ENCODE peak calls at places on chromosomes 16 and 17, in nine cellular contexts. D, H, A, T, S, Y, V, Q and Z are unnamed samples.

GRCh38 chr17:31051517-31051916 is 43.3 kb upstream of the NF1 start:
- DNase-seq in V (no peak), Y (no peak), Q (no peak), H (no peak), D (no peak), S (no peak), A (no peak), T (no peak), Z (no peak)

GRCh38 chr16:66130296-66130910 is 236.1 kb upstream of the CDH5 start:
- DNase-seq in Y (peak), A (no peak), H (no peak), T (no peak), D (no peak), Q (no peak), V (peak), S (no peak), Z (no peak)

GRCh38 chr17:35578929-35579448 is 618 bp upstream of the PEX12 start:
- DNase-seq in D (no peak), Y (peak), T (no peak), S (no peak), H (no peak), V (no peak), Q (no peak), A (no peak), Z (no peak)

GRCh38 chr17:46264456-46265198 is 30.3 kb upstream of the LRRC37A start:
- DNase-seq in V (peak), S (no peak), Q (no peak), A (no peak), H (no peak), Y (peak), T (no peak), D (no peak), Z (no peak)

GRCh38 chr16:3542601-3543373 is 34.4 kb downstream of the NLRC3 start:
- DNase-seq in T (no peak), S (no peak), A (no peak), V (no peak), H (no peak), D (no peak), Y (no peak), Q (no peak), Z (peak)

GRCh38 chr16:63315229-63315628 is 1279.0 kb upstream of the CDH8 start:
- DNase-seq in S (no peak), T (no peak), Q (no peak), A (no peak), D (no peak), H (no peak), V (no peak), Y (no peak), Z (no peak)

GRCh38 chr16:11401161-11402050 is 56.1 kb downstream of the RMI2 start:
- DNase-seq in S (peak), T (no peak), A (peak), H (no peak), Q (peak), D (peak), Y (no peak), V (no peak), Z (peak)

GRCh38 chr16:73154063-73154870 is 106.3 kb upstream of the ZFHX3 start:
- DNase-seq in S (peak), D (peak), A (no peak), H (no peak), Q (peak), Y (no peak), V (no peak), T (no peak), Z (no peak)

GRCh38 chr16:50863673-50864144 is 121.8 kb downstream of the CYLD start:
- DNase-seq in Y (no peak), A (no peak), V (no peak), T (no peak), H (no peak), D (no peak), S (no peak), Q (no peak), Z (no peak)

GRCh38 chr17:61366715-61367413 is 32.8 kb upstream of the TBX2 start:
- DNase-seq in Y (no peak), Q (no peak), T (no peak), H (no peak), D (peak), A (peak), V (no peak), S (no peak), Z (no peak)

GRCh38 chr17:50180593-50180992 is 14.8 kb downstream of the SGCA start:
- DNase-seq in Y (peak), V (no peak), H (no peak), D (no peak), A (no peak), S (peak), Q (no peak), T (no peak), Z (peak)

GRCh38 chr17:50182783-50183438 is 17.1 kb downstream of the SGCA start:
- DNase-seq in T (no peak), S (peak), H (no peak), V (no peak), A (no peak), Y (peak), D (no peak), Q (no peak), Z (peak)

GRCh38 chr17:50180066-50180465 is 14.3 kb downstream of the SGCA start:
- DNase-seq in Q (no peak), T (no peak), V (no peak), D (no peak), H (no peak), Y (no peak), A (no peak), S (peak), Z (peak)

GRCh38 chr17:50181155-50181554 is 15.3 kb downstream of the SGCA start:
- DNase-seq in Q (no peak), Y (peak), A (no peak), T (no peak), V (no peak), D (no peak), S (peak), H (no peak), Z (peak)

GRCh38 chr17:50181601-50182345 is 16.0 kb downstream of the SGCA start:
- DNase-seq in A (no peak), Q (no peak), V (no peak), D (no peak), H (no peak), T (no peak), S (peak), Y (peak), Z (peak)
- TF ChIP-seq CTCF in A (no peak), Q (no peak), V (peak), D (no peak), H (no peak), T (no peak), S (no peak), Y (peak), Z (peak)

GRCh38 chr17:77437017-77437416 is 296.2 kb downstream of the SEC14L1 start:
- DNase-seq in A (no peak), T (peak), Q (peak), H (no peak), V (peak), D (peak), S (no peak), Y (peak), Z (no peak)
- TF ChIP-seq CTCF in A (no peak), T (peak), Q (no peak), H (no peak), V (peak), D (no peak), S (no peak), Y (no peak), Z (peak)

GRCh38 chr17:6923385-6923784 is 72.5 kb upstream of the ALOX12 start:
- DNase-seq in H (no peak), D (no peak), T (no peak), Y (no peak), V (no peak), S (no peak), A (no peak), Q (no peak), Z (no peak)
- TF ChIP-seq CTCF in H (no peak), D (no peak), T (no peak), Y (no peak), V (no peak), S (no peak), A (no peak), Q (no peak), Z (no peak)

DNA sequence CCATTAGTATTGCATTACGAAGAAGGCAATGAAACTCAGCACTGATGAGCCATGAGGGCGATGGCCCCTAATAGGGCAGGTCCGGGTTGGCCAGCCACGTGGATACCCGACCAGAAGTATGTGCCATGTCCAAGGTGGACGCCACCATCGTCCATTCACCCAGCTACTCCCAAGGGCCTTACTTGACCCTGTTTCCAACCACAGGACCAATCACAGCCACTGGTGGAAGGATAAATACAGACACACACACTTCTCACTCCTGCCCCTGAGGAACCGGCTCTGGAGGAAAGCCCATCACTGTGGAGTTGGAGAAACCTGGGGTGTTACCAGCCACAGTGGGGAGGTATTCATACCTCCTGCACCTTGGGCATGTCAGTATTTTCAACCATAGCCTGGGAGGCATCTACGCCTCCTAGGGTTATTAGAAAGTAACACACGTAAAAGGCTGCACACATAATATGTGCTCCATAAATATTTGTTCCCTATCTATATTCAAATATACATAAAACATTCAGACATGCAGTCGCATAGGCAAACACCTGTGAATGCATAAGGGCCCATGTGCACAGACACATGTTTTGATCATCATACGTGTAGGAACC is 5.4 kb upstream of the ITGA3 start:
- DNase-seq in S (peak), D (no peak), Q (no peak), H (no peak), T (no peak), A (no peak), Y (peak), V (no peak), Z (peak)
- TF ChIP-seq CTCF in S (no peak), D (no peak), Q (no peak), H (no peak), T (no peak), A (no peak), Y (no peak), V (no peak), Z (peak)

GRCh38 chr17:44848257-44848795 is 643 bp downstream of the HIGD1B start:
- DNase-seq in D (no peak), Y (no peak), V (no peak), Q (no peak), T (no peak), H (no peak), A (no peak), S (no peak), Z (no peak)

GRCh38 chr17:44847581-44847980 is at the start of gene HIGD1B:
- DNase-seq in T (no peak), D (no peak), V (no peak), H (no peak), Q (no peak), A (no peak), Y (no peak), S (no peak), Z (no peak)

GRCh38 chr17:44850612-44851011 is 2.9 kb downstream of the HIGD1B start:
- DNase-seq in Y (no peak), T (no peak), V (no peak), S (no peak), Q (no peak), A (no peak), H (no peak), D (no peak), Z (no peak)

GRCh38 chr17:44850025-44850424 is 2.3 kb downstream of the HIGD1B start:
- DNase-seq in V (no peak), Q (no peak), S (no peak), D (no peak), H (no peak), A (no peak), Y (no peak), T (no peak), Z (no peak)

GRCh38 chr17:44848961-44849489 is 1.3 kb downstream of the HIGD1B start:
- DNase-seq in D (no peak), Q (no peak), T (no peak), Y (no peak), V (no peak), H (no peak), S (no peak), A (no peak), Z (no peak)
- TF ChIP-seq CTCF in D (no peak), Q (no peak), T (no peak), Y (no peak), V (no peak), H (no peak), S (no peak), A (no peak), Z (no peak)

DNA sequence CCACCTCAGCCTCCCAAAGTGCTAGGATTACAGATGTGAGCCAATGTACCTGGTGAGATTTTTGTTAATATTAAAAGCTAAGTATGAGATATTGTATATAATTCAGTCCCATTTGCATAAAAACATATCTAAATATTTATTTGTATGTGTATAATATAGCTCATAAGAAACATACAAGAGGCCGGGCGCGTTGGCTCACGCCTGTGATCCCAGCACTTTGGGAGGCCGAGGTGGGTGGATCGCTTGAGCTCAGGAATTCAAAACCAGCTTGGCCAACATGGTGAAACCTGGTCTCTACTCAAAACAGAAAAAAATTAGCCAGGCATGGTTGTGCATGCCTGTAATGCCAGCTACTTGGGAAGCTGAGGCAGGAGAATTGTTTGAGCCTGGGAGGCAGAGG is 16.8 kb upstream of the BCO1 start:
- DNase-seq in H (no peak), V (no peak), Y (no peak), A (no peak), S (no peak), D (no peak), Q (no peak), T (no peak), Z (no peak)
- TF ChIP-seq CTCF in H (no peak), V (no peak), Y (no peak), A (no peak), S (no peak), D (no peak), Q (no peak), T (no peak), Z (no peak)

DNA sequence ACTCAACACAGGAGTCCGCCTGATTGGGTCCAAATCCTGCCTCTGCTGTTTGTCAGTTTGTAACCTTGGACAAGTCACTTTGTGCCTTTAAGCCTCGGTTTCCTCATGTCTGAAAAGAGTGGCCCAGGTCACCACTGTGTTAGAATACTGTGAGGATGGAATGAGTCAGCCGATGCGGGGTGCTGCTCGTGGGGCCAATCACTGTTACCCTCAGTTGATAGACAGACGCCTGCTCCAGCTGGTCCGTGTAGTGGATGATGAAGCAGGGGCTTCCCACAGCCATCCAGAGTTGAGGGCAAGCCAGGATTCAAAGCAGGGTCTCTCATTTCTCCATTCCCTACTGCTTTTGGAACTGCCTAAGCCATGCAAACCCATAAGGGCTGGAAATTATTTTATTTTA is 5.8 kb downstream of the FBXL19 start:
- DNase-seq in Q (no peak), A (no peak), D (no peak), Y (no peak), T (no peak), S (no peak), H (no peak), V (no peak), Z (no peak)
- TF ChIP-seq CTCF in Q (no peak), A (no peak), D (no peak), Y (no peak), T (no peak), S (no peak), H (no peak), V (no peak), Z (no peak)

GRCh38 chr16:89557230-89557935 is 3.1 kb upstream of the RPL13 start:
- DNase-seq in S (peak), Y (peak), T (peak), A (peak), V (no peak), D (peak), Q (peak), H (peak), Z (no peak)
- TF ChIP-seq CTCF in S (peak), Y (peak), T (peak), A (peak), V (peak), D (peak), Q (peak), H (peak), Z (peak)

GRCh38 chr16:85634747-85635544 is 21.8 kb downstream of the GSE1 start:
- DNase-seq in S (no peak), T (no peak), Y (no peak), V (no peak), H (no peak), Q (no peak), D (no peak), A (peak), Z (no peak)
- TF ChIP-seq CTCF in S (no peak), T (peak), Y (peak), V (peak), H (no peak), Q (no peak), D (no peak), A (no peak), Z (peak)

GRCh38 chr17:27793168-27793905 is 7.0 kb downstream of the NOS2 start:
- DNase-seq in T (no peak), S (no peak), A (no peak), Y (no peak), H (no peak), V (no peak), Q (no peak), D (no peak), Z (no peak)

GRCh38 chr17:27800522-27800921 is at the start of gene NOS2:
- DNase-seq in A (no peak), S (no peak), Y (no peak), T (no peak), H (no peak), V (no peak), D (peak), Q (no peak), Z (no peak)

GRCh38 chr17:27798376-27798775 is 2.0 kb downstream of the NOS2 start:
- DNase-seq in Q (no peak), V (no peak), Y (no peak), T (no peak), S (no peak), H (no peak), D (peak), A (no peak), Z (no peak)

GRCh38 chr17:27793906-27794380 is 6.4 kb downstream of the NOS2 start:
- DNase-seq in Y (no peak), V (no peak), Q (no peak), H (no peak), A (no peak), T (no peak), D (no peak), S (no peak), Z (no peak)

DNA sequence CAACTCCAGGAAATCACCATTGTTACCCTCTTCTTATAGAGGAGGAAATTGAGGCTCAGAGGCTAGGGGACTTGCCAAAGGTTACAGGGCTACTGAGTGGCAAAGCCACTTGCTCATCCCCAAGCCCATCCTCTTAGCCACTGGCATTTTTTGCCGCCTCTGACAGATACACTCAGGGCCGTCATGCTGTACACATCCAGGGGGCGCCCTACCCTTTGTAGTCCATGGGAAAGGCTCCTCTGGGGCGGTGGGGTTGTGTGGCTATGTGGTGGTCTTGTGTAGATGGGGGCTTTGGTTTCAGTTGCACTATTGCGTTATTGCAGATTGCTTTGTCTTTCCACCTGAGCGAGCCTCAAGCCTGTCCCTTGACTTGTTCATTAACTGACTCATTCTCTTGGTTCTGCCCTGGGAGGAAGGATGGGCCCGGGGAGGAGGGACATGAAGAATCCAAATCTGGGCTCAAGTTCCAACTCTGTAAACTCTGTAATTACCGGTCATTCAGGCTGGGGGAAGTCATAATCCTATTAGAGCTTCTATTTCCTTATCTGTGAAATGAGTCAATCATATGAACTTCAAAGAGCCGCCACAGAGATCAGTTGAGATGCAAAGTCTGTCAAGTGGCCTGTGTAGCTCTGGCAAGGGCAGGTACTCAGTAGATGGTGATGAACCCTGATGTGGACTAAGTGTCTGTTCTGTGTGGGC is 2.8 kb downstream of the NOS2 start:
- DNase-seq in T (no peak), S (no peak), A (no peak), D (peak), Q (no peak), H (no peak), V (no peak), Y (no peak), Z (no peak)
- TF ChIP-seq CTCF in T (peak), S (no peak), A (no peak), D (no peak), Q (no peak), H (no peak), V (no peak), Y (no peak), Z (no peak)